ENCODE peak calls at places on chromosomes 7 and 10, in seven cellular contexts. One of them, this sample, is unnamed.
A peak's percentile ranks its signal among the peaks of the same experiment; 100 is the strongest.

GRCh38 chr10:33248638-33249037 is 85.8 kb downstream of the NRP1 start:
- DNase-seq in brain microvascular endothelial cell: peak; percentile 86
- DNase-seq in IMR-90: peak; percentile 95
- DNase-seq in right lobe of liver: no peak
- DNase-seq in A549: no peak
- DNase-seq in left ventricle myocardium inferior: no peak
- DNase-seq in CD8-positive, alpha-beta T cell: no peak
- DNase-seq in this sample: peak; percentile 74

GRCh38 chr10:24723386-24723787 is 300 bp downstream of the ARHGAP21 start:
- DNase-seq in brain microvascular endothelial cell: no peak
- DNase-seq in IMR-90: peak; percentile 36
- DNase-seq in right lobe of liver: no peak
- DNase-seq in A549: peak; percentile 21
- DNase-seq in left ventricle myocardium inferior: no peak
- DNase-seq in CD8-positive, alpha-beta T cell: peak; percentile 23
- DNase-seq in this sample: no peak

GRCh38 chr7:129553861-129554530 is 51.7 kb downstream of the SMKR1 start:
- DNase-seq in brain microvascular endothelial cell: peak; percentile 12
- DNase-seq in IMR-90: peak; percentile 64
- DNase-seq in right lobe of liver: no peak
- DNase-seq in A549: no peak
- DNase-seq in left ventricle myocardium inferior: no peak
- DNase-seq in CD8-positive, alpha-beta T cell: peak; percentile 48
- DNase-seq in this sample: no peak

GRCh38 chr7:150931199-150931869 is 46.8 kb downstream of the KCNH2 start:
- DNase-seq in brain microvascular endothelial cell: no peak
- DNase-seq in IMR-90: no peak
- DNase-seq in right lobe of liver: no peak
- DNase-seq in A549: no peak
- DNase-seq in left ventricle myocardium inferior: no peak
- DNase-seq in CD8-positive, alpha-beta T cell: peak; percentile 38
- DNase-seq in this sample: no peak

GRCh38 chr7:137846588-137847417 is at the start of gene DGKI:
- DNase-seq in brain microvascular endothelial cell: no peak
- DNase-seq in IMR-90: no peak
- DNase-seq in right lobe of liver: no peak
- DNase-seq in A549: no peak
- DNase-seq in left ventricle myocardium inferior: no peak
- DNase-seq in CD8-positive, alpha-beta T cell: no peak
- DNase-seq in this sample: no peak

GRCh38 chr7:92417913-92418312 is 29.4 kb upstream of the GATAD1 start:
- DNase-seq in brain microvascular endothelial cell: no peak
- DNase-seq in IMR-90: no peak
- DNase-seq in right lobe of liver: no peak
- DNase-seq in A549: no peak
- DNase-seq in left ventricle myocardium inferior: no peak
- DNase-seq in CD8-positive, alpha-beta T cell: no peak
- DNase-seq in this sample: no peak

GRCh38 chr10:105718207-105718995 is 1077.3 kb downstream of the SORCS3 start:
- DNase-seq in brain microvascular endothelial cell: no peak
- DNase-seq in IMR-90: no peak
- DNase-seq in right lobe of liver: no peak
- DNase-seq in A549: no peak
- DNase-seq in left ventricle myocardium inferior: no peak
- DNase-seq in CD8-positive, alpha-beta T cell: no peak
- DNase-seq in this sample: no peak

GRCh38 chr10:14476641-14477407 is 146.1 kb upstream of the FRMD4A start:
- DNase-seq in brain microvascular endothelial cell: no peak
- DNase-seq in IMR-90: peak; percentile 77
- DNase-seq in right lobe of liver: peak; percentile 3
- DNase-seq in A549: no peak
- DNase-seq in left ventricle myocardium inferior: no peak
- DNase-seq in CD8-positive, alpha-beta T cell: no peak
- DNase-seq in this sample: peak; percentile 40

GRCh38 chr7:34438436-34438835 is 219.6 kb upstream of the NPSR1 start:
- DNase-seq in brain microvascular endothelial cell: no peak
- DNase-seq in IMR-90: no peak
- DNase-seq in right lobe of liver: no peak
- DNase-seq in A549: no peak
- DNase-seq in left ventricle myocardium inferior: no peak
- DNase-seq in CD8-positive, alpha-beta T cell: no peak
- DNase-seq in this sample: no peak

GRCh38 chr10:62390497-62391176 is 16.5 kb downstream of the ZNF365 start:
- DNase-seq in brain microvascular endothelial cell: peak; percentile 57
- DNase-seq in IMR-90: peak; percentile 66
- DNase-seq in right lobe of liver: no peak
- DNase-seq in A549: no peak
- DNase-seq in left ventricle myocardium inferior: no peak
- DNase-seq in CD8-positive, alpha-beta T cell: no peak
- DNase-seq in this sample: no peak

GRCh38 chr7:30970074-30970473 is 6.3 kb downstream of the GHRHR start:
- DNase-seq in brain microvascular endothelial cell: no peak
- DNase-seq in IMR-90: no peak
- DNase-seq in right lobe of liver: no peak
- DNase-seq in A549: no peak
- DNase-seq in left ventricle myocardium inferior: no peak
- DNase-seq in CD8-positive, alpha-beta T cell: no peak
- DNase-seq in this sample: no peak

GRCh38 chr7:36459236-36459960 is 69.7 kb downstream of the ANLN start:
- DNase-seq in brain microvascular endothelial cell: no peak
- DNase-seq in IMR-90: no peak
- DNase-seq in right lobe of liver: no peak
- DNase-seq in A549: no peak
- DNase-seq in left ventricle myocardium inferior: no peak
- DNase-seq in CD8-positive, alpha-beta T cell: no peak
- DNase-seq in this sample: no peak

GRCh38 chr7:116426428-116427156 is 72.9 kb upstream of the CAV2 start:
- DNase-seq in brain microvascular endothelial cell: peak; percentile 81
- DNase-seq in IMR-90: peak; percentile 89
- DNase-seq in right lobe of liver: no peak
- DNase-seq in A549: peak; percentile 57
- DNase-seq in left ventricle myocardium inferior: no peak
- DNase-seq in CD8-positive, alpha-beta T cell: no peak
- DNase-seq in this sample: peak; percentile 59

GRCh38 chr10:97174276-97174775 is 11.4 kb downstream of the SLIT1 start:
- DNase-seq in brain microvascular endothelial cell: no peak
- DNase-seq in IMR-90: no peak
- DNase-seq in right lobe of liver: no peak
- DNase-seq in A549: no peak
- DNase-seq in left ventricle myocardium inferior: no peak
- DNase-seq in CD8-positive, alpha-beta T cell: no peak
- DNase-seq in this sample: no peak

GRCh38 chr10:269440-270074 is 134.3 kb downstream of the ZMYND11 start:
- DNase-seq in brain microvascular endothelial cell: no peak
- DNase-seq in IMR-90: no peak
- DNase-seq in right lobe of liver: no peak
- DNase-seq in A549: no peak
- DNase-seq in left ventricle myocardium inferior: no peak
- DNase-seq in CD8-positive, alpha-beta T cell: no peak
- DNase-seq in this sample: no peak

GRCh38 chr7:82235710-82236109 is 207.9 kb downstream of the CACNA2D1 start:
- DNase-seq in brain microvascular endothelial cell: no peak
- DNase-seq in IMR-90: peak; percentile 64
- DNase-seq in right lobe of liver: no peak
- DNase-seq in A549: no peak
- DNase-seq in left ventricle myocardium inferior: no peak
- DNase-seq in CD8-positive, alpha-beta T cell: no peak
- DNase-seq in this sample: no peak

GRCh38 chr7:120819861-120820260 is 38.1 kb downstream of the TSPAN12 start:
- DNase-seq in brain microvascular endothelial cell: no peak
- DNase-seq in IMR-90: no peak
- DNase-seq in right lobe of liver: no peak
- DNase-seq in A549: no peak
- DNase-seq in left ventricle myocardium inferior: no peak
- DNase-seq in CD8-positive, alpha-beta T cell: no peak
- DNase-seq in this sample: no peak

GRCh38 chr7:2934984-2935740 is 91.1 kb upstream of the GNA12 start:
- DNase-seq in brain microvascular endothelial cell: no peak
- DNase-seq in IMR-90: no peak
- DNase-seq in right lobe of liver: no peak
- DNase-seq in A549: no peak
- DNase-seq in left ventricle myocardium inferior: no peak
- DNase-seq in CD8-positive, alpha-beta T cell: no peak
- DNase-seq in this sample: no peak

DNA sequence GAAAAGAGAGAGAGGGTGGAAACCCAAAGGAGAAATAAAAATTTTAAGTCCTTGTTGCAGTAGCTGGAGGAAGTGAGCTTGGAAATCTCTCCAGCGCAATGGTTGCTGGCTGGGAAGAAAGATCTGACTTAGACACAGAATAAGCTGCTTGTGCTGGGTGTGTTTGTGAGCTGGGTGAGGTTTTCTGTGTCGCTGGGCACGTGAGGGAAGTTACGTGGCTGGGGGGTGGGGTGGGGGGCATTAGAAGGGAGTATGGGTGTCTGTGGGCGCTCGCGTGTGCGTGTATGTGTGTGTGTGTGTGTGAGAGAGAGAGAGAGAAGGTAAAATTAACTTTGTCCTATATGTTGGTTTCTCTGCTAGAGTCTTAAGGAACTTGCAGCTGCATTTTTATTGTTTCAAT is 11.6 kb downstream of the TCF7L2 start:
- DNase-seq in brain microvascular endothelial cell: no peak
- DNase-seq in IMR-90: no peak
- DNase-seq in right lobe of liver: no peak
- DNase-seq in A549: no peak
- DNase-seq in left ventricle myocardium inferior: no peak
- DNase-seq in CD8-positive, alpha-beta T cell: no peak
- DNase-seq in this sample: no peak
- H3K4me3 ChIP-seq in brain microvascular endothelial cell: no peak overlapping the region
- H3K4me3 ChIP-seq in IMR-90: no peak overlapping the region
- H3K4me3 ChIP-seq in right lobe of liver: no peak overlapping the region
- H3K4me3 ChIP-seq in A549: no peak overlapping the region
- H3K4me3 ChIP-seq in left ventricle myocardium inferior: no peak overlapping the region
- H3K4me3 ChIP-seq in CD8-positive, alpha-beta T cell: no peak overlapping the region
- H3K4me3 ChIP-seq in this sample: no peak overlapping the region

DNA sequence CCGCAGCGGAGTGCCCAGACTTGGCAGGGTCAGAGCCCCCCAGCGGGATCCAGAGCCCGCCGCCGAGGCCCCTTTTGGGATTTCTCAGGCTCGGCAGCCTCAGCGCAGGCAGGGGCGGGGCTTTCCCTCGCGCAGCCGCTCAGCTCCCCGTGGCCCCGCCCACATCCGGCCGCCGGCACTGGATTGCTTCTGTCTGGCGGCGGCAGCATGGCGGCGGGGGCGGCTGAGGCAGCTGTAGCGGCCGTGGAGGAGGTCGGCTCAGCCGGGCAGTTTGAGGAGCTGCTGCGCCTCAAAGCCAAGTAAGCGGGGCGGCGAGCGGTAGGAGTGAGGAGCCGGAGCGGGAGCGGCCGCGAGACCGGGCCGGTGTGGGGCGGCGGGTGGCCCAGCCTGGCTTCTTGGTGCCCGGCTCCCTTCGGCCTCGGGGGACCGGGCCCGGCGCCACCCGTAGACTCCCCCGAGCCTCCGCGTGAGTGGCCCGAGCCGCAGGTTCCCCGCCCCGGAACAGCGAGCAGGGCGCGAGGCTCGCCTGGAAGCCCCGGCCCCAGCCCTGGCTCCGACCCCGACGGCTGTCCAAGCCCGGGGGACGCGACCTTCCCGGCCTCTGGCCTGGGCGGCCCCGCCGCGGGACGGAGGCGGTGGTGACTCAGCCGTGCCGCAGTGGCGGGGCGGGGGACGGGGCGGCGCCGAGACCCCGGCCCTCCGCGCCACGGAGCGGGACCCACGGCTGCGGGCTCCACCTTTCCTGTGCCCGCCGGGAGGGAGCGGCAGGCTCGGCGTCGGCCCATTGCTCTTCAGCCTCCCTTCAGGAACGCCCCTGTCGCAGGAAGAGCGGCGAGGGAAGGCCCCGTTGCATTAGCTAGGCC is at the start of gene GLRX3:
- DNase-seq in brain microvascular endothelial cell: peak; percentile 69
- DNase-seq in IMR-90: peak; percentile 71
- DNase-seq in right lobe of liver: peak; percentile 89
- DNase-seq in A549: peak; percentile 83
- DNase-seq in left ventricle myocardium inferior: peak; percentile 92
- DNase-seq in CD8-positive, alpha-beta T cell: peak; percentile 88
- DNase-seq in this sample: no peak
- TF ChIP-seq CTCF in brain microvascular endothelial cell: no peak
- TF ChIP-seq CTCF in IMR-90: no peak
- TF ChIP-seq CTCF in right lobe of liver: no peak
- TF ChIP-seq CTCF in A549: no peak
- TF ChIP-seq CTCF in left ventricle myocardium inferior: no peak
- TF ChIP-seq CTCF in CD8-positive, alpha-beta T cell: no peak
- TF ChIP-seq CTCF in this sample: no peak

DNA sequence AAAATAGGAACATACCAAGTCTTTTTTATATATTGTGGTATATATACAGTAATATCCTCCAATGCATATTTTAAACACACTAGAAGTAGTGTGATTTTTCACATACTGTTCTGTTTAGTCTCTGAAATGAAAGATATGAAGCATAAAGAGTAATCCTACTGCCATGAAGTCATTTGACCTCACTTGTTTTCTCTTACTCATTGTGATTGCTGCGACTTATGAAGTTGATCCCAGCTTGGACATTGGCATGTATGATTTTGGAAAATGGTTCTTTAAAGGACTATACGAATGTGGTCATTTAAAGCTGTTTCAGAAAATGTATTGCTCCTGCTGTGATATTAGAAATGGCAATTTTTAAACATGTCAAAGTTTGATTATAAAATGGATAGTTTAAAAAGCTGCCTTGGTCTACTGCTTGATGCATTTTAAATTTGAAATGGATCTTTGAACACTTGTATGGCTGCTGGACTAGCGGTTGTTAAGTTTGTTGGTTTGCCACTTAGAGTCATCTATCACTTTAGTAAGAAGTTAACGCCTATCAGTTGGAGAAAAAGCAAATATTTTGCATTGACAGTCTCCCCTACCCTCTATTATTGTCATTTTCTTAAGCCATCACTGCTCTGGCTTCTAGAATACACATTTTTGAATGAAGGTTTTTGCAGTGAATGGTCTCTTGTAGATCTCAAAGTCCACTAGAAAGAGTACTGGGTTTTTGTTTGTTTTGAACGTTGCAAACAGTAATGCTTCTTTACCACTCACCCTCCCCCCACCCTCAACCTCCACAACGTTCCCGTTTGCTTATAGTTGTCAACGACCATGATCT is 881 bp upstream of the PCGF5 start:
- DNase-seq in brain microvascular endothelial cell: no peak
- DNase-seq in IMR-90: peak; percentile 29
- DNase-seq in right lobe of liver: no peak
- DNase-seq in A549: no peak
- DNase-seq in left ventricle myocardium inferior: no peak
- DNase-seq in CD8-positive, alpha-beta T cell: no peak
- DNase-seq in this sample: no peak
- H3K4me3 ChIP-seq in brain microvascular endothelial cell: peak overlapping the region; percentile 74
- H3K4me3 ChIP-seq in IMR-90: peak overlapping the region; percentile 44
- H3K4me3 ChIP-seq in right lobe of liver: no peak overlapping the region
- H3K4me3 ChIP-seq in A549: peak overlapping the region; percentile 85
- H3K4me3 ChIP-seq in left ventricle myocardium inferior: peak overlapping the region; percentile 97
- H3K4me3 ChIP-seq in CD8-positive, alpha-beta T cell: peak overlapping the region; percentile 36
- H3K4me3 ChIP-seq in this sample: no peak overlapping the region

DNA sequence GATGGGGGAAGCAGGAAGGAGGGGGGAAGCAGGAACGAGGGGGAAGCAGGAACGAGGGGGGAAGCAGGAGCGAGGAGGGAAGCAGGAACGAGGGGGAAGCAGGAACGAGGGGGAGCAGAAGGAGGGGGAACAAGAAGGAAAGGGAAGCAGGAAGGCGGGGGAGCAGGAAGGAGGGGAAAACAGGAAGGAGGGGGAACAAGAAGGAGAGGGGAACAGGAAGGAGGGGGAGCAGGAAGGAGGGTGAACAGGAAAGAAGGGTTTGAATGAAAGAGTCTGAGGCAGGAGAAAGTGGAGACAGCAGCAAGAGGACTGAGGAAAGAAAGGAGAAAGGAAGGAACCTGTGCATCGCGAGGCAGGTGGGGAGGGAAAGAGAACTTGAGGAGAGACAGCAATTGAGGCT is 256.6 kb downstream of the PTEN start:
- DNase-seq in brain microvascular endothelial cell: no peak
- DNase-seq in IMR-90: no peak
- DNase-seq in right lobe of liver: no peak
- DNase-seq in A549: no peak
- DNase-seq in left ventricle myocardium inferior: no peak
- DNase-seq in CD8-positive, alpha-beta T cell: no peak
- DNase-seq in this sample: no peak
- TF ChIP-seq CTCF in brain microvascular endothelial cell: no peak
- TF ChIP-seq CTCF in IMR-90: no peak
- TF ChIP-seq CTCF in right lobe of liver: no peak
- TF ChIP-seq CTCF in A549: no peak
- TF ChIP-seq CTCF in left ventricle myocardium inferior: no peak
- TF ChIP-seq CTCF in CD8-positive, alpha-beta T cell: no peak
- TF ChIP-seq CTCF in this sample: no peak

This sample was measured in BJ.